ENCODE peak calls at places on chromosome 14, in nine cellular contexts. O is EH; S is caudate nucleus; J is NCI-H446; M is NAMALWA; R is Kasumi-1; B is stimulated activated CD4-positive, alpha-beta T cell treated with anti-CD3 and anti-CD28 coated beads, Interleukin-2, amount 100 ng/mL, for 24 hours; U is C1 segment of cervical spinal cord; X is fibroblast of gingiva. I is an unnamed sample.
A peak's percentile ranks its signal among the peaks of the same experiment; 100 is the strongest.

GRCh38 chr14:75044322-75044721 is 6.9 kb downstream of the MLH3 start:
- DNase-seq in O (peak; percentile 66), S (no peak), J (no peak), M (no peak), R (no peak), B (no peak), U (no peak), X (peak; percentile 17), I (no peak)

GRCh38 chr14:61342486-61342885 is 21.1 kb downstream of the PRKCH start:
- DNase-seq in O (no peak), S (no peak), J (no peak), M (no peak), R (no peak), B (peak; percentile 77), U (no peak), X (no peak), I (no peak)

GRCh38 chr14:78997811-78998210 is 827.6 kb downstream of the NRXN3 start:
- DNase-seq in O (peak; percentile 65), S (no peak), J (peak; percentile 90), M (no peak), R (no peak), B (no peak), U (no peak), X (no peak), I (no peak)

GRCh38 chr14:104794641-104795467 is 694 bp downstream of the AKT1 start:
- DNase-seq in O (peak; percentile 40), S (no peak), J (no peak), M (no peak), R (no peak), B (peak; percentile 38), U (no peak), X (peak; percentile 17), I (no peak)

GRCh38 chr14:54108481-54109471 is 152.2 kb upstream of the BMP4 start:
- DNase-seq in O (peak; percentile 81), S (no peak), J (peak; percentile 77), M (peak; percentile 18), R (no peak), B (no peak), U (no peak), X (peak; percentile 73), I (no peak)

GRCh38 chr14:103618999-103619398 is 10.0 kb upstream of the KLC1 start:
- DNase-seq in O (peak; percentile 69), S (no peak), J (no peak), M (no peak), R (no peak), B (no peak), U (no peak), X (no peak), I (no peak)

GRCh38 chr14:68460541-68460940 is 332.3 kb downstream of the ZFP36L1 start:
- DNase-seq in O (no peak), S (no peak), J (peak; percentile 57), M (no peak), R (no peak), B (no peak), U (no peak), X (peak; percentile 62), I (peak; percentile 50)

GRCh38 chr14:100376751-100377171 is 53.6 kb downstream of the SLC25A47 start:
- DNase-seq in O (peak; percentile 66), S (no peak), J (no peak), M (no peak), R (peak; percentile 27), B (no peak), U (no peak), X (peak; percentile 18), I (no peak)

GRCh38 chr14:60313093-60313492 is 64.1 kb downstream of the PPM1A start:
- DNase-seq in O (no peak), S (no peak), J (no peak), M (no peak), R (peak; percentile 42), B (no peak), U (no peak), X (no peak), I (no peak)

I was measured in tibial nerve.